ENCODE peak calls at places on chromosome 3, in four cellular contexts. Q is HCT116, V is A549, T is K562. W is an unnamed sample.

GRCh38 chr3:69145688-69146087 is 23.3 kb upstream of the LMOD3 start:
- DNase-seq in T (no peak), V (no peak), Q (no peak), W (no peak)

GRCh38 chr3:46934508-46935167 is 41.9 kb downstream of the CCDC12 start:
- DNase-seq in Q (no peak), T (no peak), V (peak; percentile 16), W (peak; percentile 13)

GRCh38 chr3:17678116-17678741 is 64.2 kb downstream of the TBC1D5 start:
- DNase-seq in Q (no peak), V (no peak), T (no peak), W (no peak)

GRCh38 chr3:77707271-77707670 is 667.4 kb downstream of the ROBO2 start:
- DNase-seq in T (no peak), Q (no peak), V (no peak), W (no peak)

GRCh38 chr3:81579744-81580143 is 181.7 kb downstream of the GBE1 start:
- DNase-seq in V (no peak), Q (no peak), T (no peak), W (no peak)

GRCh38 chr3:157115069-157116006 is 44.6 kb downstream of the CCNL1 start:
- DNase-seq in V (no peak), T (peak; percentile 35), Q (no peak), W (no peak)

GRCh38 chr3:156207802-156208685 is 87.7 kb downstream of the KCNAB1 start:
- DNase-seq in T (no peak), V (no peak), Q (no peak), W (no peak)

GRCh38 chr3:48436477-48436787 is 3.5 kb downstream of the CCDC51 start:
- DNase-seq in Q (no peak), T (no peak), V (no peak), W (no peak)

GRCh38 chr3:184737641-184738518 is 26.0 kb upstream of the MAGEF1 start:
- DNase-seq in V (no peak), Q (no peak), T (no peak), W (no peak)

GRCh38 chr3:188507244-188507720 is 353.3 kb downstream of the LPP start:
- DNase-seq in T (no peak), V (no peak), Q (no peak), W (no peak)

GRCh38 chr3:20622304-20622703 is 436.3 kb upstream of the SGO1 start:
- DNase-seq in T (no peak), Q (no peak), V (no peak), W (no peak)

GRCh38 chr3:94440767-94441493 is 378.1 kb downstream of the NSUN3 start:
- DNase-seq in Q (no peak), T (no peak), V (peak; percentile 33), W (no peak)

GRCh38 chr3:98657429-98657828 is 64.0 kb upstream of the CPOX start:
- DNase-seq in V (peak; percentile 36), Q (peak; percentile 15), T (peak; percentile 3), W (no peak)

GRCh38 chr3:48661501-48662139 is 1.1 kb downstream of the CELSR3 start:
- DNase-seq in T (peak; percentile 86), V (peak; percentile 32), Q (no peak), W (no peak)

GRCh38 chr3:188656196-188656982 is 502.4 kb downstream of the LPP start:
- DNase-seq in V (no peak), T (no peak), Q (no peak), W (no peak)

GRCh38 chr3:46989146-46989810 is 9.8 kb downstream of the NBEAL2 start:
- DNase-seq in T (peak; percentile 82), Q (no peak), V (no peak), W (no peak)

GRCh38 chr3:172537521-172538158 is 14.4 kb upstream of the TNFSF10 start:
- DNase-seq in T (no peak), Q (no peak), V (no peak), W (no peak)

GRCh38 chr3:53819163-53819868 is 26.9 kb downstream of the CHDH start:
- DNase-seq in T (no peak), V (no peak), Q (no peak), W (no peak)

GRCh38 chr3:98039322-98040024 is 4.4 kb upstream of the GABRR3 start:
- DNase-seq in Q (peak; percentile 89), V (peak; percentile 89), T (peak; percentile 43), W (peak; percentile 87)

GRCh38 chr3:192684151-192684550 is 43.2 kb downstream of the FGF12 start:
- DNase-seq in Q (no peak), T (no peak), V (no peak), W (no peak)

GRCh38 chr3:149145926-149146325 is 16.5 kb downstream of the HPS3 start:
- DNase-seq in V (no peak), T (no peak), Q (no peak), W (no peak)

GRCh38 chr3:134838599-134838998 is 43.5 kb downstream of the EPHB1 start:
- DNase-seq in T (peak; percentile 14), Q (no peak), V (no peak), W (no peak)

GRCh38 chr3:4986175-4986610 is 7.0 kb downstream of the BHLHE40 start:
- DNase-seq in Q (no peak), V (no peak), T (no peak), W (no peak)

GRCh38 chr3:148971819-148972218 is 19.5 kb upstream of the GYG1 start:
- DNase-seq in T (no peak), V (no peak), Q (no peak), W (no peak)

GRCh38 chr3:11224010-11224409 is 48.2 kb upstream of the ATG7 start:
- DNase-seq in Q (no peak), V (no peak), T (no peak), W (no peak)

GRCh38 chr3:33016846-33017405 is 65.5 kb downstream of the CCR4 start:
- DNase-seq in Q (no peak), T (no peak), V (no peak), W (no peak)

GRCh38 chr3:143220745-143221144 is 101.2 kb downstream of the CHST2 start:
- DNase-seq in T (no peak), Q (no peak), V (no peak), W (no peak)

GRCh38 chr3:129026728-129027543 is 25.8 kb downstream of the EFCC1 start:
- DNase-seq in V (peak; percentile 88), Q (peak; percentile 87), T (peak; percentile 94), W (peak; percentile 52)

GRCh38 chr3:149767720-149768119 is 15.4 kb upstream of the COMMD2 start:
- DNase-seq in V (no peak), T (no peak), Q (no peak), W (no peak)

GRCh38 chr3:107676469-107677309 is 153.9 kb downstream of the BBX start:
- DNase-seq in Q (peak; percentile 4), T (peak; percentile 4), V (peak; percentile 16), W (no peak)

GRCh38 chr3:19866751-19867347 is 67.2 kb downstream of the EFHB start:
- DNase-seq in V (peak; percentile 61), T (peak; percentile 52), Q (peak; percentile 24), W (peak; percentile 27)

GRCh38 chr3:104385421-104385820 is 981.3 kb upstream of the ALCAM start:
- DNase-seq in T (no peak), V (no peak), Q (no peak), W (no peak)

GRCh38 chr3:36957862-36958686 is 13.2 kb upstream of the TRANK1 start:
- DNase-seq in Q (no peak), V (peak; percentile 56), T (peak; percentile 94), W (no peak)

GRCh38 chr3:119034256-119035013 is at the start of gene IGSF11:
- DNase-seq in Q (no peak), V (peak; percentile 82), T (peak; percentile 6), W (no peak)

GRCh38 chr3:33111581-33111980 is 2.2 kb upstream of the CRTAP start:
- DNase-seq in T (no peak), V (no peak), Q (no peak), W (no peak)

GRCh38 chr3:63910873-63911272 is 1.3 kb downstream of the SCAANT1 start:
- DNase-seq in T (no peak), Q (no peak), V (no peak), W (no peak)

GRCh38 chr3:63912768-63913588 is 795 bp upstream of the SCAANT1 start:
- DNase-seq in T (peak; percentile 63), V (peak; percentile 80), Q (peak; percentile 32), W (no peak)

GRCh38 chr3:63911395-63911900 is 735 bp downstream of the SCAANT1 start:
- DNase-seq in V (no peak), Q (no peak), T (no peak), W (no peak)

GRCh38 chr3:63914312-63914711 is 2.1 kb upstream of the SCAANT1 start:
- DNase-seq in T (no peak), Q (no peak), V (no peak), W (no peak)

DNA sequence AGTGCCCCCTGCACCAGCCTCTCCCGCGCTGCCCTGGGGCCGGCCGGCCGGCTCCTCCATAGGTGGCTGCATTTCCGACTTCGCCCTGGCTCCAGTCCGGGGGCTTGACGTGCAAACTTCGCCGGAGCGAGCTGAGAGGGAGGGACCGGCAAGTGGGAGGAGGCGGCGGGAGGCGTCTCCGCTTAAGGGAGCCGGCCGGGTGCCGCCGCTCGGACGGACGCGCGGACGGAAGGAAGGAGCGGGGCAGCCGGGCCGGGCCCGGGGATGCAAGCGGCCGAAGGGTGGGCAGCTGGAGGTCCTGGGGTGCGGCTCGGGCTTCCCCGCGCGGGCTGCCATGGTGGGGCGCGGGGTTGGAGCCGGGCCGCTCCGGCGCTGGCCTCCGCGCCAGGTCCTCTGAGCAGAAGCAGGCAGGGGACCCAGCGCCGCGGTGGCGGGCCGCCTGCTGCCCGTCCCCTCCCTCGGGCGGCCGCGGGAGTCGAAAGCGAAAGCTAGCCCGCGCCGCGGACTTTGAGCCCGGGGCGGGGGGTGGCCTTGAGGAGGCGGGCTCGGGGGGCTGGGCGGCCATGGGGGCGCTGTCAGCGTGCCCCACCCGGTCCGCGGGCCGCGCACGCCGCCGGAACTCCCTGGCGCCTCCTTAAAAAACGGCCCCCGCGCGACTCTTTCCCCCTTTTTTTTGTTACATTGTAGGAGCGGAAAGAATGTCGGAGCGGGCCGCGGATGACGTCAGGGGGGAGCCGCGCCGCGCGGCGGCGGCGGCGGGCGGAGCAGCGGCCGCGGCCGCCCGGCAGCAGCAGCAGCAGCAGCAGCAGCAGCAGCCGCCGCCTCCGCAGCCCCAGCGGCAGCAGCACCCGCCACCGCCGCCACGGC is at the start of gene SCAANT1:
- DNase-seq in Q (peak; percentile 62), V (peak; percentile 85), T (peak; percentile 76), W (no peak)
- TF ChIP-seq REST in Q (no peak), V (no peak), T (no peak), W (no peak)

GRCh38 chr3:132292062-132292461 is 25.1 kb upstream of the ACP3 start:
- DNase-seq in T (no peak), V (no peak), Q (no peak), W (no peak)
- H3K9me3 ChIP-seq in T (no peaks in the 10 kb centered on the region), V (no peaks in the 10 kb centered on the region), Q (no peaks in the 10 kb centered on the region), W (no peaks in the 10 kb centered on the region)

GRCh38 chr3:137163958-137164357 is 206.2 kb downstream of the IL20RB start:
- DNase-seq in T (no peak), V (no peak), Q (no peak), W (no peak)

GRCh38 chr3:137163241-137163916 is 205.6 kb downstream of the IL20RB start:
- DNase-seq in V (no peak), T (no peak), Q (no peak), W (no peak)

GRCh38 chr3:137165117-137165806 is 207.5 kb downstream of the IL20RB start:
- DNase-seq in T (peak; percentile 14), Q (no peak), V (peak; percentile 1), W (no peak)
- TF ChIP-seq REST in T (no peak), Q (no peak), V (no peak), W (no peak)

DNA sequence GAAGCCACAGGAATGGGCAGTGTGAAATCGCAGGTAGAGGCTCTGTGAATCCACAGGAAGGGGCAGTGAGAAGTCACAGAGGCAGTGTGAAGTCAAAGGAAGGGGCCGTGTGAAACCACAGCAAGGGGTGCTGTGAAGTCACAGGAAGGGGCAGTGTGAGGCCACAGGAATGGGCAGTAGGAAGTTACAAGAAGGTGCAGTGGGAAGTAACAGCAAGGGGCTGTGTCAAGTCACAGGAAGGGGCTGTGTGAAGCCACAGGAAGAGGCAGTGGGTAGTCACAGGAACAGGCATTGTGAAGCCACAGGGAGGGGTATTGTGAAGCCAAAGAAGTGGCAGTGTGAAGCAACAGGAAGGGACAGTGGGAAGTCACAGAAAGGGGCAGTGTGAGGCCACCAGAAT is 34.1 kb downstream of the GASK1A start:
- DNase-seq in V (no peak), Q (no peak), T (no peak), W (no peak)
- H3K9me3 ChIP-seq in V (no peaks in the 10 kb centered on the region), Q (no peaks in the 10 kb centered on the region), T (no peaks in the 10 kb centered on the region), W (no peaks in the 10 kb centered on the region)

W was measured in Panc1.